ENCODE peak calls at places on chromosome 5, in seven cellular contexts. W is transverse colon; Y is naive thymus-derived CD4-positive, alpha-beta T cell; B is HFF-Myc; U is mesendoderm; S is brain microvascular endothelial cell; P is tibial artery. R is an unnamed sample.
A peak's percentile ranks its signal among the peaks of the same experiment; 100 is the strongest.

GRCh38 chr5:151278845-151279244 is 24.7 kb downstream of the SLC36A3 start:
- DNase-seq in W (no peak), Y (no peak), B (no peak), U (no peak), S (no peak), P (no peak), R (no peak)

GRCh38 chr5:110651507-110651906 is 75.0 kb downstream of the TMEM232 start:
- DNase-seq in W (no peak), Y (no peak), B (no peak), U (no peak), S (peak; percentile 4), P (no peak), R (no peak)

GRCh38 chr5:149828161-149829011 is 98.3 kb downstream of the PPARGC1B start:
- DNase-seq in W (peak; percentile 92), Y (peak; percentile 79), B (peak; percentile 81), U (peak; percentile 98), S (peak; percentile 94), P (peak; percentile 88), R (peak; percentile 85)

GRCh38 chr5:93360436-93361100 is 220.5 kb downstream of the NR2F1-AS1 start:
- DNase-seq in W (no peak), Y (no peak), B (no peak), U (no peak), S (peak; percentile 34), P (no peak), R (no peak)

GRCh38 chr5:135392256-135392655 is 6.8 kb downstream of the MACROH2A1 start:
- DNase-seq in W (no peak), Y (no peak), B (no peak), U (no peak), S (peak; percentile 78), P (no peak), R (peak; percentile 83)

GRCh38 chr5:124154714-124155113 is 591.7 kb downstream of the ZNF608 start:
- DNase-seq in W (no peak), Y (no peak), B (no peak), U (peak; percentile 18), S (no peak), P (no peak), R (no peak)

GRCh38 chr5:31029925-31030324 is 163.6 kb upstream of the CDH6 start:
- DNase-seq in W (no peak), Y (no peak), B (no peak), U (peak; percentile 44), S (no peak), P (no peak), R (no peak)

GRCh38 chr5:138573949-138574670 is 1.1 kb downstream of the HSPA9 start:
- DNase-seq in W (no peak), Y (no peak), B (no peak), U (no peak), S (no peak), P (no peak), R (no peak)

GRCh38 chr5:76368941-76369340 is 34.1 kb upstream of the IQGAP2 start:
- DNase-seq in W (no peak), Y (no peak), B (no peak), U (no peak), S (no peak), P (no peak), R (no peak)

GRCh38 chr5:157271740-157272271 is 5.9 kb downstream of the CYFIP2 start:
- DNase-seq in W (peak; percentile 71), Y (peak; percentile 84), B (no peak), U (no peak), S (no peak), P (no peak), R (no peak)
- H3K4me3 ChIP-seq in W (no peak overlapping the region), Y (peak overlapping the region; percentile 37), B (no peak overlapping the region), U (no peak overlapping the region), S (no peak overlapping the region), P (no peak overlapping the region), R (no peak overlapping the region)

GRCh38 chr5:132814441-132815294 is 1.6 kb downstream of the SOWAHA start:
- DNase-seq in W (no peak), Y (no peak), B (no peak), U (peak; percentile 65), S (no peak), P (no peak), R (no peak)

GRCh38 chr5:132813599-132814440 is 718 bp downstream of the SOWAHA start:
- DNase-seq in W (peak; percentile 48), Y (peak; percentile 43), B (no peak), U (peak; percentile 61), S (no peak), P (no peak), R (no peak)

GRCh38 chr5:132815454-132815853 is 2.4 kb downstream of the SOWAHA start:
- DNase-seq in W (no peak), Y (no peak), B (no peak), U (no peak), S (no peak), P (no peak), R (no peak)

GRCh38 chr5:132812123-132812948 is 766 bp upstream of the SOWAHA start:
- DNase-seq in W (no peak), Y (no peak), B (no peak), U (no peak), S (no peak), P (no peak), R (no peak)

DNA sequence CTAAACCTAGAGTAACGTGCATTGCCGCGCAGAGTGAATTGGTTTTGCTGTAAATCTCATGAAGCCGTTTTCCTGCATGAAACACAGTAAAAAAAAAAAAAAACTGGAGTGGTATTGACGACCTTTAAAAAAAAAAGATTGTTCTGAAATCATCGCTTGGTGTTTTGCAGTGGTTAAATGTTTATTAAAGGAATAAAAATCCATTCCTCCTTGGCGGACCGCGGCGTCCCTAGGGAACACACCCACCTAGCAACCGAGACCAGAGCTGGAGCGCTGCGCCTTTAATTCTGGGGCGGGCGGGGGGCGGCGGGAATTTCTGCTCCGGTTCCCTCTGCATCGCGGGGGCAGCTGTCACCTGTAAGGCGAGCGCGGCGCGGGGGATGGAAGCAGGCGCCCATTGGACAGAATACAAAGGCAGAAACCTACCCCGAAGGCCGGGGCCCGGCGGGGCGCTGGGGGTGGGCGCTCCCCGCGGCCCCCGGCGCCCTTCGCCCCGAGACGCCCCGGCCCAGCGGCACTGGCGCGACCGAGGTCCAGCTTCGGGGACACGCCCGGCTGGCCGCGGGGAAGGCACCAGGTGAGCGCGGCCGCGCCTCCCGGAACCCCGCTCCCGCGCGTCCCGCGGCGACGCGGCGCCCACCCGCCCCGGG is at the start of gene SOWAHA:
- DNase-seq in W (peak; percentile 60), Y (no peak), B (no peak), U (no peak), S (no peak), P (no peak), R (no peak)
- H3K4me3 ChIP-seq in W (peak within 1 kb of the TSS; percentile 37), Y (peak within 1 kb of the TSS; percentile 29), B (no peak within 1 kb of the TSS), U (no peak within 1 kb of the TSS), S (peak within 1 kb of the TSS; percentile 27), P (peak within 1 kb of the TSS; percentile 35), R (peak within 1 kb of the TSS; percentile 18)

GRCh38 chr5:169299651-169300467 is 1.1 kb downstream of the SLIT3 start:
- DNase-seq in W (no peak), Y (no peak), B (no peak), U (peak; percentile 10), S (no peak), P (no peak), R (no peak)
- H3K4me3 ChIP-seq in W (peak overlapping the region; percentile 31), Y (no peak overlapping the region), B (peak overlapping the region; percentile 50), U (no peak overlapping the region), S (peak overlapping the region; percentile 47), P (peak overlapping the region; percentile 75), R (peak overlapping the region; percentile 77)

DNA sequence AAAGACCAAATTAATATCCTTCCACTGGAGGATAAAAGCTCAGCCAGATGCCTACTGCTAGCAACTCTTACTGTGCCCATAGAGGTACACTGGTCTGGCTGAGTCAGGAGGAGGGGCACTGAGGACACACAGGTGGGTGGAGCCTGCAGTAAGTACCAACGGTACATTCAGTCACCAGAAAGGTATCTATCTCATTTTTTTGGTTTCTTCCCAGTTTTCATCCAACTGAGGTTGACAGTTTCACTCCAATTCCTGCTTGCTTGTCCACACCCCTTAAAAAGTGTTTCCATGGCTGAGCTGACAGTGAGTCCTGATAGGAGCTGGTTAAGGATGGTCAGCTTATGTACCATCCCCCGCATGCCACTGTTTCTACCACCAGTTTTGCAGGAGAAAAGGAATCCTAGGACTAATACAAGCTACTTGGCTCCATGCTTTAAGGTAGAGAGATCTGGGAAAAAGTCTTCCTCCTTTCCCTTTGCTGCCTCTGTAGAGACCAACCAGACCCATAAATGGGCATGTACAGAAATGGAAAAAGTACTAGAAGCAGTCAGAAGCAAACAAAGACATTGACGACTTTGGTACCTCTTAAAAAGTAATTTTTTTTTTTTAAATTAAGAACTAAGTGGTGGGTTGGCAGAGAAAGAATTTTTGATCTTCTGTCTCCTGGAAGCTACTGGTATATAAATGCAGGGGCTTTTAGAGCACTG is 3.2 kb downstream of the ELL2 start:
- DNase-seq in W (peak; percentile 27), Y (no peak), B (no peak), U (peak; percentile 46), S (no peak), P (peak; percentile 34), R (no peak)
- H3K4me3 ChIP-seq in W (peak overlapping the region; percentile 95), Y (no peak overlapping the region), B (peak overlapping the region; percentile 68), U (no peak overlapping the region), S (peak overlapping the region; percentile 81), P (peak overlapping the region; percentile 98), R (peak overlapping the region; percentile 95)

GRCh38 chr5:79261907-79262306 is 26.0 kb downstream of the JMY start:
- DNase-seq in W (no peak), Y (no peak), B (no peak), U (no peak), S (no peak), P (no peak), R (no peak)
- H3K4me3 ChIP-seq in W (no peak overlapping the region), Y (no peak overlapping the region), B (no peak overlapping the region), U (no peak overlapping the region), S (no peak overlapping the region), P (no peak overlapping the region), R (no peak overlapping the region)

R was measured in AG09309.